ENCODE peak calls at places on chromosomes 7 and 10, in four cellular contexts. One of them, this sample, is unnamed.

GRCh38 chr10:132383026-132383565 is 13.9 kb upstream of the PWWP2B start:
- DNase-seq in AG20443: no peak
- DNase-seq in HCT116: no peak
- DNase-seq in GM19239: no peak
- DNase-seq in this sample: no peak

GRCh38 chr10:29067161-29067560 is 221.7 kb upstream of the LYZL1 start:
- DNase-seq in GM19239: no peak
- DNase-seq in AG20443: peak; percentile 24
- DNase-seq in HCT116: no peak
- DNase-seq in this sample: no peak

GRCh38 chr10:31383810-31384588 is 65.0 kb downstream of the ZEB1 start:
- DNase-seq in GM19239: peak; percentile 26
- DNase-seq in HCT116: no peak
- DNase-seq in AG20443: no peak
- DNase-seq in this sample: no peak

GRCh38 chr10:133251388-133252222 is 13.9 kb downstream of the VENTX start:
- DNase-seq in HCT116: no peak
- DNase-seq in GM19239: no peak
- DNase-seq in AG20443: no peak
- DNase-seq in this sample: no peak

GRCh38 chr7:22333680-22334141 is 23.2 kb downstream of the RAPGEF5 start:
- DNase-seq in HCT116: no peak
- DNase-seq in GM19239: no peak
- DNase-seq in AG20443: no peak
- DNase-seq in this sample: no peak

GRCh38 chr7:151851782-151852181 is 25.1 kb downstream of the PRKAG2 start:
- DNase-seq in GM19239: no peak
- DNase-seq in HCT116: no peak
- DNase-seq in AG20443: no peak
- DNase-seq in this sample: no peak

GRCh38 chr7:157253850-157254249 is 83.0 kb upstream of the DNAJB6 start:
- DNase-seq in GM19239: no peak
- DNase-seq in AG20443: no peak
- DNase-seq in HCT116: no peak
- DNase-seq in this sample: no peak

GRCh38 chr10:1611936-1612550 is 125.3 kb downstream of the ADARB2 start:
- DNase-seq in HCT116: no peak
- DNase-seq in AG20443: no peak
- DNase-seq in GM19239: no peak
- DNase-seq in this sample: no peak

GRCh38 chr10:76509501-76509900 is 1078.1 kb downstream of the LRMDA start:
- DNase-seq in GM19239: no peak
- DNase-seq in AG20443: peak; percentile 34
- DNase-seq in HCT116: no peak
- DNase-seq in this sample: no peak

GRCh38 chr7:28488061-28488791 is 75.9 kb downstream of the CREB5 start:
- DNase-seq in AG20443: no peak
- DNase-seq in HCT116: no peak
- DNase-seq in GM19239: no peak
- DNase-seq in this sample: no peak

GRCh38 chr7:55247466-55247865 is 117.7 kb upstream of the LANCL2 start:
- DNase-seq in GM19239: no peak
- DNase-seq in AG20443: no peak
- DNase-seq in HCT116: no peak
- DNase-seq in this sample: no peak

GRCh38 chr7:139601176-139601575 is 77.7 kb downstream of the CLEC2L start:
- DNase-seq in AG20443: no peak
- DNase-seq in HCT116: no peak
- DNase-seq in GM19239: no peak
- DNase-seq in this sample: no peak

GRCh38 chr10:16816142-16816541 is 1.1 kb downstream of the RSU1 start:
- DNase-seq in GM19239: no peak
- DNase-seq in HCT116: no peak
- DNase-seq in AG20443: peak; percentile 12
- DNase-seq in this sample: no peak

GRCh38 chr7:128410092-128410665 is 397 bp upstream of the IMPDH1 start:
- DNase-seq in HCT116: peak; percentile 48
- DNase-seq in GM19239: no peak
- DNase-seq in AG20443: peak; percentile 80
- DNase-seq in this sample: no peak

GRCh38 chr10:113179966-113180365 is 229.9 kb downstream of the TCF7L2 start:
- DNase-seq in AG20443: no peak
- DNase-seq in HCT116: no peak
- DNase-seq in GM19239: no peak
- DNase-seq in this sample: no peak

GRCh38 chr10:49594594-49594993 is 15.5 kb upstream of the SLC18A3 start:
- DNase-seq in AG20443: peak; percentile 88
- DNase-seq in HCT116: peak; percentile 37
- DNase-seq in GM19239: no peak
- DNase-seq in this sample: no peak

GRCh38 chr7:129188372-129188891 is at the start of gene SMO:
- DNase-seq in HCT116: no peak
- DNase-seq in AG20443: peak; percentile 73
- DNase-seq in GM19239: no peak
- DNase-seq in this sample: peak; percentile 56

GRCh38 chr7:24383055-24383454 is 99.1 kb downstream of the NPY start:
- DNase-seq in AG20443: no peak
- DNase-seq in HCT116: no peak
- DNase-seq in GM19239: no peak
- DNase-seq in this sample: no peak

GRCh38 chr7:35695628-35695888 is 623 bp upstream of the HERPUD2 start:
- DNase-seq in GM19239: no peak
- DNase-seq in HCT116: no peak
- DNase-seq in AG20443: no peak
- DNase-seq in this sample: no peak

GRCh38 chr10:120422459-120422858 is 34.6 kb upstream of the PLPP4 start:
- DNase-seq in GM19239: no peak
- DNase-seq in HCT116: no peak
- DNase-seq in AG20443: peak; percentile 82
- DNase-seq in this sample: no peak

GRCh38 chr10:132470306-132471124 is 67.1 kb upstream of the INPP5A start:
- DNase-seq in HCT116: no peak
- DNase-seq in AG20443: no peak
- DNase-seq in GM19239: no peak
- DNase-seq in this sample: no peak

This sample was measured in GM12891.